ENCODE peak calls at places on chromosomes 5 and 9, in eight cellular contexts. One of them, this sample, is unnamed.

GRCh38 chr5:178467261-178468195 is 122.7 kb downstream of the COL23A1 start:
- DNase-seq in Calu3: no peak
- DNase-seq in choroid plexus epithelial cell: peak
- DNase-seq in endothelial cell: no peak
- DNase-seq in colonic mucosa: peak
- DNase-seq in fibroblast of pulmonary artery: peak
- DNase-seq in prostate gland: no peak
- DNase-seq in IMR-90: peak
- DNase-seq in this sample: peak

GRCh38 chr5:79990205-79990597 is 861 bp downstream of the MTX3 start:
- DNase-seq in Calu3: no peak
- DNase-seq in choroid plexus epithelial cell: peak
- DNase-seq in endothelial cell: no peak
- DNase-seq in colonic mucosa: no peak
- DNase-seq in fibroblast of pulmonary artery: no peak
- DNase-seq in prostate gland: no peak
- DNase-seq in IMR-90: peak
- DNase-seq in this sample: no peak

GRCh38 chr9:123550012-123550411 is 194.0 kb downstream of the CRB2 start:
- DNase-seq in Calu3: no peak
- DNase-seq in choroid plexus epithelial cell: no peak
- DNase-seq in endothelial cell: no peak
- DNase-seq in colonic mucosa: no peak
- DNase-seq in fibroblast of pulmonary artery: no peak
- DNase-seq in prostate gland: no peak
- DNase-seq in IMR-90: no peak
- DNase-seq in this sample: no peak

GRCh38 chr5:117743337-117743736 is 1168.7 kb upstream of the SEMA6A start:
- DNase-seq in Calu3: no peak
- DNase-seq in choroid plexus epithelial cell: no peak
- DNase-seq in endothelial cell: no peak
- DNase-seq in colonic mucosa: no peak
- DNase-seq in fibroblast of pulmonary artery: no peak
- DNase-seq in prostate gland: no peak
- DNase-seq in IMR-90: no peak
- DNase-seq in this sample: no peak

GRCh38 chr9:137198748-137199276 is 1.7 kb downstream of the TPRN start:
- DNase-seq in Calu3: no peak
- DNase-seq in choroid plexus epithelial cell: no peak
- DNase-seq in endothelial cell: no peak
- DNase-seq in colonic mucosa: peak
- DNase-seq in fibroblast of pulmonary artery: no peak
- DNase-seq in prostate gland: no peak
- DNase-seq in IMR-90: no peak
- DNase-seq in this sample: no peak

GRCh38 chr5:173094012-173094661 is 38.0 kb downstream of the CREBRF start:
- DNase-seq in Calu3: no peak
- DNase-seq in choroid plexus epithelial cell: peak
- DNase-seq in endothelial cell: no peak
- DNase-seq in colonic mucosa: no peak
- DNase-seq in fibroblast of pulmonary artery: peak
- DNase-seq in prostate gland: no peak
- DNase-seq in IMR-90: peak
- DNase-seq in this sample: peak

GRCh38 chr9:3879731-3880493 is 354.1 kb upstream of the RFX3 start:
- DNase-seq in Calu3: no peak
- DNase-seq in choroid plexus epithelial cell: no peak
- DNase-seq in endothelial cell: no peak
- DNase-seq in colonic mucosa: no peak
- DNase-seq in fibroblast of pulmonary artery: no peak
- DNase-seq in prostate gland: peak
- DNase-seq in IMR-90: no peak
- DNase-seq in this sample: peak

GRCh38 chr9:15231788-15232635 is 75.0 kb downstream of the TTC39B start:
- DNase-seq in Calu3: no peak
- DNase-seq in choroid plexus epithelial cell: peak
- DNase-seq in endothelial cell: peak
- DNase-seq in colonic mucosa: no peak
- DNase-seq in fibroblast of pulmonary artery: peak
- DNase-seq in prostate gland: no peak
- DNase-seq in IMR-90: no peak
- DNase-seq in this sample: peak

GRCh38 chr9:125549465-125550215 is 157.4 kb downstream of the MAPKAP1 start:
- DNase-seq in Calu3: no peak
- DNase-seq in choroid plexus epithelial cell: no peak
- DNase-seq in endothelial cell: no peak
- DNase-seq in colonic mucosa: peak
- DNase-seq in fibroblast of pulmonary artery: peak
- DNase-seq in prostate gland: peak
- DNase-seq in IMR-90: no peak
- DNase-seq in this sample: no peak

GRCh38 chr5:44727100-44727499 is 81.6 kb upstream of the MRPS30 start:
- DNase-seq in Calu3: no peak
- DNase-seq in choroid plexus epithelial cell: no peak
- DNase-seq in endothelial cell: no peak
- DNase-seq in colonic mucosa: no peak
- DNase-seq in fibroblast of pulmonary artery: no peak
- DNase-seq in prostate gland: no peak
- DNase-seq in IMR-90: no peak
- DNase-seq in this sample: no peak

GRCh38 chr9:70315389-70315788 is 56.6 kb downstream of the SMC5 start:
- DNase-seq in Calu3: no peak
- DNase-seq in choroid plexus epithelial cell: peak
- DNase-seq in endothelial cell: no peak
- DNase-seq in colonic mucosa: no peak
- DNase-seq in fibroblast of pulmonary artery: peak
- DNase-seq in prostate gland: no peak
- DNase-seq in IMR-90: peak
- DNase-seq in this sample: no peak

GRCh38 chr5:151051931-151052608 is 28.8 kb downstream of the TNIP1 start:
- DNase-seq in Calu3: no peak
- DNase-seq in choroid plexus epithelial cell: no peak
- DNase-seq in endothelial cell: no peak
- DNase-seq in colonic mucosa: no peak
- DNase-seq in fibroblast of pulmonary artery: no peak
- DNase-seq in prostate gland: no peak
- DNase-seq in IMR-90: no peak
- DNase-seq in this sample: no peak
- TF ChIP-seq CTCF in Calu3: no peak
- TF ChIP-seq CTCF in choroid plexus epithelial cell: no peak
- TF ChIP-seq CTCF in endothelial cell: no peak
- TF ChIP-seq CTCF in colonic mucosa: no peak
- TF ChIP-seq CTCF in fibroblast of pulmonary artery: no peak
- TF ChIP-seq CTCF in prostate gland: no peak
- TF ChIP-seq CTCF in IMR-90: no peak
- TF ChIP-seq CTCF in this sample: no peak

GRCh38 chr5:140246378-140247122 is 56.4 kb downstream of the PFDN1 start:
- DNase-seq in Calu3: no peak
- DNase-seq in choroid plexus epithelial cell: peak
- DNase-seq in endothelial cell: no peak
- DNase-seq in colonic mucosa: no peak
- DNase-seq in fibroblast of pulmonary artery: peak
- DNase-seq in prostate gland: no peak
- DNase-seq in IMR-90: peak
- DNase-seq in this sample: no peak
- TF ChIP-seq CTCF in Calu3: no peak
- TF ChIP-seq CTCF in choroid plexus epithelial cell: no peak
- TF ChIP-seq CTCF in endothelial cell: no peak
- TF ChIP-seq CTCF in colonic mucosa: no peak
- TF ChIP-seq CTCF in fibroblast of pulmonary artery: no peak
- TF ChIP-seq CTCF in prostate gland: no peak
- TF ChIP-seq CTCF in IMR-90: no peak
- TF ChIP-seq CTCF in this sample: no peak

DNA sequence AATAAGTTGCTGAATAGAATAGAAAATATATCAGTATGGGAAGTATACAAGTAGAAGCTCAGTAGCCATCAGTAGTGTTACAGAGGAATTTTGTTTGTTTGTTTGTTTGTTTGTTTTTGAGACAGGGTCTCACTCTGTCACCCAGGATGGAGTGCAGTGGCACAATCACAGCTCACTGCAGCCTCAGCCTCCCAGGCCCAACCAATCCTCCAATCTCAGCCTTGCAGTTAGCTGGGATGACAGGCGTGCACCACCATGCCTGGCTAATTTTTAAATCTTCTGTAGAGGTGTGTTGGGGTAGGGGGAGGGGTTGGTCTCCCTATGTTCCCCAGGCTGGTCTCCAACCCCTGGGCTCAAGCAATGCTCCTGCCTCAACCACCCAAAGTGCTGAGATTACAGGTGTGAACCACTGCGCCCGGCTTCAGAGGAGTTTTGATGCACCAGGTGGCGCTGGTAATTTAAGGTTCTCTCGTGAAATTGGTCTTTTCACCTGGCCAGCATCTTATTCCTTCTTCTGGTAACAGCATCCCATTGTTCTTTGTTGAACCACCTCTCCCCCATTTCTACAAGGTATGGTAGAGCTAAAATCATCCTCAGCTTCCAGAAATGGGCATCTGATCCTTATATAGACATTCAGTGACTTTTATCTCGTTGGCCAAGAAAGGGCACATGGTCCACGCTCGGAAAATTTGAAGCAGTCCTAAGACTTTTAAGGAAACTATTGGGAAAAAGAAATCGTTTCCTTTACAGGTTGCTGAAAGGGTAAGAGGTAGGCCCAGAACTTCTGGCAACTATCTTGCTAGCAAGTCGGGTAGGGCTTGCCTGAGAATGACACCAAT is 157.1 kb downstream of the ARRDC3 start:
- DNase-seq in Calu3: peak
- DNase-seq in choroid plexus epithelial cell: no peak
- DNase-seq in endothelial cell: peak
- DNase-seq in colonic mucosa: peak
- DNase-seq in fibroblast of pulmonary artery: peak
- DNase-seq in prostate gland: peak
- DNase-seq in IMR-90: no peak
- DNase-seq in this sample: peak
- TF ChIP-seq CTCF in Calu3: peak
- TF ChIP-seq CTCF in choroid plexus epithelial cell: peak
- TF ChIP-seq CTCF in endothelial cell: no peak
- TF ChIP-seq CTCF in colonic mucosa: peak
- TF ChIP-seq CTCF in fibroblast of pulmonary artery: peak
- TF ChIP-seq CTCF in prostate gland: peak
- TF ChIP-seq CTCF in IMR-90: peak
- TF ChIP-seq CTCF in this sample: peak

GRCh38 chr5:130714200-130714599 is 450.9 kb downstream of the HINT1 start:
- DNase-seq in Calu3: no peak
- DNase-seq in choroid plexus epithelial cell: no peak
- DNase-seq in endothelial cell: no peak
- DNase-seq in colonic mucosa: no peak
- DNase-seq in fibroblast of pulmonary artery: no peak
- DNase-seq in prostate gland: no peak
- DNase-seq in IMR-90: no peak
- DNase-seq in this sample: no peak

GRCh38 chr5:130712324-130712723 is 452.7 kb downstream of the HINT1 start:
- DNase-seq in Calu3: no peak
- DNase-seq in choroid plexus epithelial cell: no peak
- DNase-seq in endothelial cell: no peak
- DNase-seq in colonic mucosa: no peak
- DNase-seq in fibroblast of pulmonary artery: no peak
- DNase-seq in prostate gland: no peak
- DNase-seq in IMR-90: no peak
- DNase-seq in this sample: no peak

GRCh38 chr5:130720355-130720754 is 444.7 kb downstream of the HINT1 start:
- DNase-seq in Calu3: peak
- DNase-seq in choroid plexus epithelial cell: peak
- DNase-seq in endothelial cell: no peak
- DNase-seq in colonic mucosa: no peak
- DNase-seq in fibroblast of pulmonary artery: peak
- DNase-seq in prostate gland: no peak
- DNase-seq in IMR-90: no peak
- DNase-seq in this sample: peak

GRCh38 chr5:130710596-130710995 is 454.5 kb downstream of the HINT1 start:
- DNase-seq in Calu3: peak
- DNase-seq in choroid plexus epithelial cell: peak
- DNase-seq in endothelial cell: peak
- DNase-seq in colonic mucosa: peak
- DNase-seq in fibroblast of pulmonary artery: peak
- DNase-seq in prostate gland: no peak
- DNase-seq in IMR-90: no peak
- DNase-seq in this sample: peak

GRCh38 chr5:130715541-130715940 is 449.5 kb downstream of the HINT1 start:
- DNase-seq in Calu3: no peak
- DNase-seq in choroid plexus epithelial cell: peak
- DNase-seq in endothelial cell: no peak
- DNase-seq in colonic mucosa: no peak
- DNase-seq in fibroblast of pulmonary artery: no peak
- DNase-seq in prostate gland: no peak
- DNase-seq in IMR-90: no peak
- DNase-seq in this sample: peak
- TF ChIP-seq CTCF in Calu3: no peak
- TF ChIP-seq CTCF in choroid plexus epithelial cell: no peak
- TF ChIP-seq CTCF in endothelial cell: no peak
- TF ChIP-seq CTCF in colonic mucosa: no peak
- TF ChIP-seq CTCF in fibroblast of pulmonary artery: no peak
- TF ChIP-seq CTCF in prostate gland: no peak
- TF ChIP-seq CTCF in IMR-90: no peak
- TF ChIP-seq CTCF in this sample: no peak

GRCh38 chr5:93746406-93747056 is 5.1 kb upstream of the POU5F2 start:
- DNase-seq in Calu3: no peak
- DNase-seq in choroid plexus epithelial cell: peak
- DNase-seq in endothelial cell: no peak
- DNase-seq in colonic mucosa: no peak
- DNase-seq in fibroblast of pulmonary artery: peak
- DNase-seq in prostate gland: no peak
- DNase-seq in IMR-90: peak
- DNase-seq in this sample: peak

GRCh38 chr5:93735378-93735777 is 6.0 kb downstream of the POU5F2 start:
- DNase-seq in Calu3: no peak
- DNase-seq in choroid plexus epithelial cell: peak
- DNase-seq in endothelial cell: no peak
- DNase-seq in colonic mucosa: no peak
- DNase-seq in fibroblast of pulmonary artery: peak
- DNase-seq in prostate gland: no peak
- DNase-seq in IMR-90: peak
- DNase-seq in this sample: peak

GRCh38 chr5:93736284-93736683 is 5.1 kb downstream of the POU5F2 start:
- DNase-seq in Calu3: no peak
- DNase-seq in choroid plexus epithelial cell: peak
- DNase-seq in endothelial cell: no peak
- DNase-seq in colonic mucosa: no peak
- DNase-seq in fibroblast of pulmonary artery: no peak
- DNase-seq in prostate gland: no peak
- DNase-seq in IMR-90: peak
- DNase-seq in this sample: no peak

DNA sequence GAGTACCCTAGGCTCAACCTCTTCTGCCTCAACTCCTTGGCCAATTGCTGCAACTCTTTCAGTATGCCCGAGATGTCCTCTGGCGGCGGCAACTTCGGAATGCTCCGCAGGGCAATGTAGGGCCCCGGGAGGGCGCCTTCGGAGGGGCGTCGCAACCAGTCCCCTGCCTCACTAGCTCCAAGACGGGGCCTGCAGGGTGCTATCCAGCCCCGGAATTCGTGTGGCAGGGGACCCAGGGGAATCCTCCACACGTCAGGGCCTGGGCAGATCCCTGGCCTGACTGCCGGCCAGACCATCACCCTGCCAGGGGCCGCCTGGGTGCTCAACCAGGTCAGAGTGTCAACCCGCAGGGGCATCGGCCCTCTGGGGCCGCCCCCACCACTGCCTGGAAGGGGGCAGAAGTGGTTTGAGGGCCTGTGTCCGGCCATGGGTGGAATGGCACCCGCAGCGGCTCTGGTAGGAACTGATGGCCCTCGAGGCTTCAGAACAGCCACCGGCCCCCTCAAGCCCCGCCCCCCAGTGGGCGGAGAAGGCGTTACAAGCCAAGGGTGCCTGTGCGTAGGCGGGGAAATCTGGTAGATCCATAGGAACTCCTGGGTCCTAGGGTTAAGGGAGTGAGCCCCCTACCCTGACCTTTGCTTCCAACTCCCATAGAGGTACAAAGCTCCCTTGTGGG is at the start of gene POU5F2:
- DNase-seq in Calu3: no peak
- DNase-seq in choroid plexus epithelial cell: no peak
- DNase-seq in endothelial cell: no peak
- DNase-seq in colonic mucosa: no peak
- DNase-seq in fibroblast of pulmonary artery: no peak
- DNase-seq in prostate gland: no peak
- DNase-seq in IMR-90: no peak
- DNase-seq in this sample: no peak
- TF ChIP-seq CTCF in Calu3: no peak
- TF ChIP-seq CTCF in choroid plexus epithelial cell: no peak
- TF ChIP-seq CTCF in endothelial cell: no peak
- TF ChIP-seq CTCF in colonic mucosa: no peak
- TF ChIP-seq CTCF in fibroblast of pulmonary artery: no peak
- TF ChIP-seq CTCF in prostate gland: no peak
- TF ChIP-seq CTCF in IMR-90: no peak
- TF ChIP-seq CTCF in this sample: no peak